ENCODE peak calls at places on chromosomes 2 and 18, in six cellular contexts. S is astrocyte of the spinal cord, G is fibroblast of the aortic adventitia, Q is brain microvascular endothelial cell, P is endothelial cell of umbilical vein, K is fibroblast of mammary gland. X is an unnamed sample.

GRCh38 chr18:42137671-42138375 is 182.8 kb downstream of the PIK3C3 start:
- DNase-seq in S (no peak), K (no peak), P (no peak), Q (no peak), G (no peak), X (no peak)

GRCh38 chr2:88269832-88270231 is 99.7 kb downstream of the THNSL2 start:
- DNase-seq in G (no peak), P (no peak), S (no peak), K (no peak), Q (no peak), X (no peak)

GRCh38 chr2:128323501-128323931 is 4.8 kb upstream of the HS6ST1 start:
- DNase-seq in G (no peak), S (no peak), K (no peak), Q (no peak), P (no peak), X (no peak)

GRCh38 chr18:79586436-79587297 is 92.9 kb upstream of the CTDP1 start:
- DNase-seq in Q (no peak), K (no peak), P (no peak), G (no peak), S (no peak), X (no peak)

GRCh38 chr2:81739971-81740370 is 1435.4 kb upstream of the LRRTM1 start:
- DNase-seq in P (no peak), Q (no peak), G (no peak), S (no peak), K (peak), X (no peak)

GRCh38 chr2:63890678-63891077 is 49.0 kb downstream of the UGP2 start:
- DNase-seq in G (no peak), P (no peak), K (no peak), S (no peak), Q (no peak), X (no peak)

GRCh38 chr2:192559541-192560126 is 364.9 kb upstream of the TMEFF2 start:
- DNase-seq in S (no peak), K (no peak), Q (no peak), G (no peak), P (no peak), X (no peak)

GRCh38 chr2:187545238-187545751 is 8.9 kb downstream of the TFPI start:
- DNase-seq in K (no peak), G (no peak), S (peak), Q (no peak), P (peak), X (no peak)

GRCh38 chr2:96150007-96150406 is 4.8 kb upstream of the DUSP2 start:
- DNase-seq in P (no peak), Q (no peak), K (no peak), S (no peak), G (no peak), X (no peak)

GRCh38 chr18:52286675-52287074 is 53.3 kb upstream of the DCC start:
- DNase-seq in S (no peak), Q (no peak), K (no peak), G (no peak), P (no peak), X (no peak)

GRCh38 chr2:138421315-138421970 is 80.1 kb upstream of the SPOPL start:
- DNase-seq in S (peak), G (peak), Q (no peak), P (peak), K (peak), X (no peak)

GRCh38 chr2:36352711-36353110 is 2.9 kb upstream of the CRIM1 start:
- DNase-seq in K (peak), P (peak), Q (peak), G (peak), S (peak), X (no peak)
- TF ChIP-seq CTCF in K (peak), P (no peak), Q (peak), G (peak), S (no peak), X (no peak)

DNA sequence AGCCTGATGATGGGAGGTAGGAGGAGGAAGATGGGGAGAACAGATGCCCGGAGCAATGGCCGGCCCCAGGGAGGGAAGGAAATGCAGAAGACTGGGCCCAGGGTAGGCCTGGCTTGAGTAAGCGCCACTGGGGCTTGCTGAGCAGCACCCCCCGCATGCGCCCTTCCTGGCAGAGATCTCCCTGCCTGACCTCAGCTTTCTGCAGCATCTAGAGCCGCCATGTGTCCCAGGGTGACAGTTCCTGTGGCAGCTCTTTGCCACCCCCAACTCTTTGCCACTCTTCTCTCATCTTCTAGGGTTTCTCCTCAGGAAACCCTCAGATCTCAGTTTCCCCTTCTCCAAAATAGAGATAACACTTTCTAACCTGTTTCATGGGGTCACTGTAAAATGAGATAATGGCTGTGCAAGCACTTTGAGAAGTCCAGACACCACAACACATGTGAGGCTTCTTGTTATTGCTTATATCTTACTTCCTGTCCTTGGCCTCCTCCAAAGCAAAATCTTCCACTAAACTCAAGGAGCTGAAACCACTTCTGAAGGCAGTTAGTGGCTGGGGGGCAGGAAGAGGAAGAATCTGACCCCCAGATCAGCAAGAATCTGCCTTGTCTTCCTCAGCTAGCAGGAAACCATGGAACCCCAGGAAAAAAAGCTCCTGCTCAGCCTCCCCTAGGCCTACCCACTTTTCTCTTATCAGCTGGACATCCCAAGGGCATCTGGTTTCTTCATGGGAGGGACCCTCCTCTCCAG is 64.9 kb downstream of the EPAS1 start:
- DNase-seq in S (no peak), K (no peak), P (no peak), Q (no peak), G (no peak), X (no peak)
- H3K4me3 ChIP-seq in S (no peak), K (no peak), P (no peak), Q (no peak), G (no peak), X (no peak)

DNA sequence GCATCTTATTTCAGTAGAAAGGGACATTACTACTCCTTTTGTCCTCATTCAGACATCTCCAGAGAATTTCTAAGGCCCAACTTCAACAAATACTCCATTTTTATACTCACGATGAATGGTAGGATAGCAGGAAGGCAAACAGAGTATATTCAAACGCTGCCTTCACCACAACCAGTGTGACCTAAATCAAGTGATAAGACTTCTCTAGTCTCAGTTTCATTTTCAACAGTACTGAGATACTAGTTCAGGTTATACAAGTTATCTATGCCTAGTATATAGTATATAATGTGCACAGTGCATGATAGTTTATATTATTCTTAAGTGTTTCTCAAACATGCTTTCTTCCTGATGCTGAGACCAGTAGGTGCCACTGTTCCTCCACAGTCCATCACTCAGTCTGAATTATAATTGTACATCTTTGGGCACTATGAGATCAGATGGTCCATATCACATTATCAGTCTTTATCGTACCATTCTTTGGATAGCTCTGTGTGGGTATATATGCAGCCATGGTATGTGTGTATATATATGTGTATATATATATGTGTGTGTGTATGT is 66.3 kb upstream of the RPE start:
- DNase-seq in Q (no peak), S (peak), P (no peak), G (peak), K (no peak), X (no peak)
- TF ChIP-seq CTCF in Q (peak), S (peak), P (no peak), G (peak), K (peak), X (no peak)

DNA sequence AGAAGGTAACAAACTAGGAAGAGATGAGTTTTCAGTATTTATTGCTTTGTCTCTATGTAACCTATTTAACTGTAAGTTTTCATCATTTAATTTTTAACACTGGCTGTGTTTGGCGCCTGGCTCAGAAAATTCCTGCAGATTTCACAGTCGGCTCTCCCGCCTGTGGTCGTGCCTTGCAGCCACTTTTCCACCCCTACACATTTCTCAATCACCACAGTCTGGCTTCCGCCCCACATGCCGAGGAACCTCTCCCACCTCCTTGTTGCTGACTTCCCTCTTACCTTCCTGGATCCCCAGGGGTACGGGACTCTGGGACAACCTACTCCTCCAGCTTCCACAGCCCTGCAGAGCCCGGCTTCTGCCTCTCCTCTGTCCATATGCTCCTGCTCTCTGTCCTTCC is 41.6 kb upstream of the MGAT4A start:
- DNase-seq in P (no peak), K (no peak), Q (no peak), S (no peak), G (no peak), X (no peak)
- H3K4me3 ChIP-seq in P (no peak), K (no peak), Q (no peak), S (no peak), G (no peak), X (no peak)

GRCh38 chr2:26840937-26841610 is 6.9 kb upstream of the DPYSL5 start:
- DNase-seq in Q (no peak), G (no peak), P (no peak), S (no peak), K (no peak), X (no peak)
- TF ChIP-seq CTCF in Q (no peak), G (peak), P (no peak), S (no peak), K (peak), X (peak)

GRCh38 chr2:37390777-37391176 is 46.3 kb downstream of the QPCT start:
- DNase-seq in P (no peak), S (no peak), K (no peak), G (no peak), Q (no peak), X (no peak)

GRCh38 chr2:37389395-37389794 is 45.0 kb downstream of the QPCT start:
- DNase-seq in K (no peak), Q (no peak), S (no peak), P (no peak), G (no peak), X (no peak)

GRCh38 chr2:37388074-37388473 is 43.6 kb downstream of the QPCT start:
- DNase-seq in S (peak), P (no peak), Q (peak), K (peak), G (peak), X (no peak)

GRCh38 chr2:37392428-37392827 is 48.0 kb downstream of the QPCT start:
- DNase-seq in K (no peak), G (no peak), P (no peak), Q (no peak), S (no peak), X (no peak)

DNA sequence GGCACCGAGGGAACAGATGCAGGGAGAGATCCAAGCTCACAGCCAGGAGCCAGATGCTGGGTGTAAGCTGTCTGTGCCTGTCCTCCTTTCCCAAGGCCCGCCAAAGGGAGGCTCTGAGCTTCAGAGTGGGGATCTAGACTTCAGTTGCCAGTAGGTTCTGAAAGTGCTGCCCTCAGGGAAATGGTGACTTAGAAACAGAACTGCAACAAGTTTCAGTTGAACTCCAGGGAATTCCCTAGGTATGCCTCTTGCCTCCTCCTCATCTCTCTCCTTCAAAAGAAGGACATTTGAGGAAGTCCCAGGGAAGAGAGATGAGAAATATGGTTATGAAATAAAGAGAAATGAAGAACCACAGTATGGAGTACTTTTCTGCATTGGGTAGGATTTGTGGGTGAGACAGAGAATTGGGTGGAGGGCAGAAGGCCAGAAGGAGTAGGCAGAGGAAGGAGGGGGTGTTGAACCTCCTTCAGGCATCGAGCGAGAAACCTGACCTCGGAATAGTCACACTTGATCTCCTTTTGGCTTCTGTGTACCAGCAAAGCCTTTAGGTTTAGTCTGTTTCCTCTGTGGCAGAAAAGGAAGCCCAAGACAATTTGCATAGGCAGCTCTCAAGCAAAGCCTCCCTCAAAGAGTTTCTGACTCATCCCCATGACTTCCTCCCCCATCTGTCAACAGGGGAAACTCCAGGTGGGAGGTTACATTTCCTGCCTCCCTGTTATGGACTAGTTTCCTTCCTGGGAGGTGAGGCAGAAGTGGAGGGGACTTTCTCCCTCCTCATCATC is 45.7 kb downstream of the QPCT start:
- DNase-seq in P (peak), Q (peak), G (peak), K (peak), S (peak), X (no peak)
- H3K4me3 ChIP-seq in P (no peak), Q (no peak), G (no peak), K (no peak), S (no peak), X (no peak)

GRCh38 chr2:151614606-151615306 is 119.5 kb downstream of the NEB start:
- DNase-seq in Q (no peak), P (peak), S (no peak), K (no peak), G (no peak), X (no peak)
- TF ChIP-seq CTCF in Q (no peak), P (no peak), S (no peak), K (no peak), G (no peak), X (no peak)

X was measured in BJ.